ENCODE peak calls at places on chromosomes 1 and 21, in seven cellular contexts. Y, N, L, K, M, D and S are unnamed samples.

GRCh38 chr1:66070491-66070890 is 277.8 kb downstream of the PDE4B start:
- DNase-seq in Y (no peak), N (no peak), L (no peak), K (no peak), M (no peak), D (no peak), S (no peak)

GRCh38 chr1:33181038-33181861 is 593 bp downstream of the TRIM62 start:
- DNase-seq in Y (peak; percentile 20), N (peak; percentile 32), L (peak; percentile 29), K (peak; percentile 54), M (no peak), D (peak; percentile 82), S (peak; percentile 74)

GRCh38 chr1:9801909-9802308 is 21.9 kb downstream of the CLSTN1 start:
- DNase-seq in Y (no peak), N (no peak), L (no peak), K (no peak), M (no peak), D (no peak), S (no peak)

GRCh38 chr21:33441489-33442477 is 38.0 kb downstream of the TMEM50B start:
- DNase-seq in Y (peak; percentile 92), N (peak; percentile 59), L (no peak), K (peak; percentile 67), M (no peak), D (peak; percentile 93), S (peak; percentile 68)

GRCh38 chr1:231629132-231629531 is 2.5 kb downstream of the DISC1 start:
- DNase-seq in Y (peak; percentile 81), N (no peak), L (no peak), K (peak; percentile 75), M (no peak), D (no peak), S (peak; percentile 59)

GRCh38 chr1:44605904-44606615 is 68.2 kb downstream of the TMEM53 start:
- DNase-seq in Y (peak; percentile 21), N (no peak), L (no peak), K (no peak), M (peak; percentile 26), D (no peak), S (no peak)

GRCh38 chr21:31505975-31506374 is 153.5 kb upstream of the SOD1 start:
- DNase-seq in Y (no peak), N (no peak), L (peak; percentile 9), K (no peak), M (no peak), D (peak; percentile 71), S (no peak)

GRCh38 chr1:208269338-208269666 is 25.1 kb upstream of the PLXNA2 start:
- DNase-seq in Y (no peak), N (no peak), L (no peak), K (no peak), M (no peak), D (no peak), S (no peak)

GRCh38 chr1:112265946-112266345 is 130.1 kb upstream of the CTTNBP2NL start:
- DNase-seq in Y (no peak), N (no peak), L (no peak), K (no peak), M (no peak), D (no peak), S (no peak)

GRCh38 chr21:34834852-34835501 is 166.2 kb downstream of the CLIC6 start:
- DNase-seq in Y (no peak), N (no peak), L (no peak), K (no peak), M (no peak), D (peak; percentile 47), S (no peak)

GRCh38 chr1:66853379-66853778 is 52.3 kb upstream of the INSL5 start:
- DNase-seq in Y (no peak), N (no peak), L (no peak), K (no peak), M (no peak), D (no peak), S (no peak)

GRCh38 chr1:110608247-110608646 is 2.1 kb upstream of the KCNA2 start:
- DNase-seq in Y (no peak), N (no peak), L (no peak), K (no peak), M (no peak), D (no peak), S (no peak)

GRCh38 chr1:198679535-198680173 is 40.8 kb downstream of the PTPRC start:
- DNase-seq in Y (no peak), N (no peak), L (no peak), K (no peak), M (no peak), D (no peak), S (peak; percentile 72)

GRCh38 chr21:28516996-28517592 is 475.6 kb downstream of the LTN1 start:
- DNase-seq in Y (peak; percentile 54), N (peak; percentile 74), L (peak; percentile 61), K (peak; percentile 66), M (no peak), D (peak; percentile 55), S (peak; percentile 50)

GRCh38 chr21:33196956-33197374 is 32.8 kb upstream of the IFNAR2 start:
- DNase-seq in Y (peak; percentile 58), N (peak; percentile 78), L (peak; percentile 58), K (peak; percentile 60), M (peak; percentile 17), D (peak; percentile 86), S (no peak)

GRCh38 chr1:145962157-145963102 is 1.9 kb downstream of the ANKRD34A start:
- DNase-seq in Y (no peak), N (no peak), L (no peak), K (no peak), M (no peak), D (peak; percentile 73), S (peak; percentile 57)

GRCh38 chr1:197618065-197618464 is 157.2 kb downstream of the DENND1B start:
- DNase-seq in Y (no peak), N (no peak), L (no peak), K (no peak), M (no peak), D (no peak), S (no peak)

GRCh38 chr21:46100426-46100825 is 2.5 kb downstream of the COL6A2 start:
- DNase-seq in Y (no peak), N (no peak), L (no peak), K (peak; percentile 14), M (no peak), D (no peak), S (no peak)

GRCh38 chr21:38379171-38379570 is 119.1 kb downstream of the ERG start:
- DNase-seq in Y (peak; percentile 37), N (no peak), L (no peak), K (no peak), M (no peak), D (no peak), S (no peak)

GRCh38 chr1:208433086-208433485 is 188.9 kb upstream of the PLXNA2 start:
- DNase-seq in Y (peak; percentile 20), N (no peak), L (no peak), K (no peak), M (peak; percentile 12), D (no peak), S (no peak)

GRCh38 chr1:29649375-29650040 is 413.2 kb downstream of the PTPRU start:
- DNase-seq in Y (peak; percentile 64), N (no peak), L (no peak), K (peak; percentile 3), M (peak; percentile 69), D (peak; percentile 89), S (no peak)

GRCh38 chr1:39061951-39062350 is 35.8 kb downstream of the NDUFS5 start:
- DNase-seq in Y (no peak), N (no peak), L (no peak), K (no peak), M (no peak), D (no peak), S (no peak)

GRCh38 chr1:74464037-74464436 is 48.4 kb downstream of the LRRC53 start:
- DNase-seq in Y (no peak), N (no peak), L (no peak), K (no peak), M (no peak), D (no peak), S (no peak)

GRCh38 chr1:235069577-235070563 is 58.8 kb downstream of the TOMM20 start:
- DNase-seq in Y (peak; percentile 99), N (peak; percentile 92), L (no peak), K (peak; percentile 89), M (peak; percentile 78), D (peak; percentile 91), S (peak; percentile 82)

GRCh38 chr1:53984701-53985100 is 33.3 kb downstream of the LDLRAD1 start:
- DNase-seq in Y (no peak), N (no peak), L (no peak), K (no peak), M (no peak), D (no peak), S (no peak)

GRCh38 chr21:33071878-33072306 is 2.0 kb downstream of the OLIG1 start:
- DNase-seq in Y (no peak), N (no peak), L (no peak), K (no peak), M (no peak), D (no peak), S (no peak)

GRCh38 chr1:41322835-41323234 is 38.4 kb upstream of the FOXO6 start:
- DNase-seq in Y (no peak), N (peak; percentile 83), L (peak; percentile 28), K (peak; percentile 33), M (no peak), D (peak; percentile 33), S (no peak)

GRCh38 chr1:245537992-245538391 is 383.2 kb downstream of the KIF26B start:
- DNase-seq in Y (no peak), N (no peak), L (no peak), K (no peak), M (no peak), D (no peak), S (no peak)

GRCh38 chr1:15128520-15129313 is 24.8 kb upstream of the TMEM51 start:
- DNase-seq in Y (peak; percentile 56), N (peak; percentile 94), L (peak; percentile 64), K (peak; percentile 80), M (peak; percentile 62), D (peak; percentile 71), S (peak; percentile 75)

GRCh38 chr1:90989990-90990389 is 31.8 kb downstream of the ZNF644 start:
- DNase-seq in Y (no peak), N (no peak), L (no peak), K (no peak), M (no peak), D (no peak), S (no peak)

GRCh38 chr1:212179394-212180076 is 105.7 kb upstream of the PPP2R5A start:
- DNase-seq in Y (peak; percentile 100), N (no peak), L (no peak), K (no peak), M (peak; percentile 47), D (no peak), S (no peak)

GRCh38 chr21:32772281-32773047 is 909 bp upstream of the PAXBP1 start:
- DNase-seq in Y (peak; percentile 35), N (peak; percentile 18), L (peak; percentile 41), K (peak; percentile 59), M (no peak), D (peak; percentile 33), S (peak; percentile 48)

GRCh38 chr1:156422602-156423091 is 53.6 kb downstream of the RHBG start:
- DNase-seq in Y (peak; percentile 42), N (no peak), L (no peak), K (no peak), M (no peak), D (no peak), S (no peak)

GRCh38 chr21:31157756-31158155 is 119.5 kb upstream of the KRTAP19-8 start:
- DNase-seq in Y (peak; percentile 43), N (no peak), L (no peak), K (no peak), M (no peak), D (no peak), S (no peak)

GRCh38 chr1:30868833-30869435 is 39.6 kb downstream of the SDC3 start:
- DNase-seq in Y (no peak), N (no peak), L (no peak), K (no peak), M (no peak), D (no peak), S (no peak)

GRCh38 chr1:200846421-200846820 is 26.4 kb upstream of the GPR25 start:
- DNase-seq in Y (no peak), N (no peak), L (no peak), K (no peak), M (no peak), D (no peak), S (no peak)

GRCh38 chr21:42640486-42640885 is 12.9 kb upstream of the PDE9A start:
- DNase-seq in Y (peak; percentile 10), N (no peak), L (no peak), K (peak; percentile 90), M (no peak), D (no peak), S (no peak)

GRCh38 chr1:203698144-203698543 is 66.8 kb upstream of the LAX1 start:
- DNase-seq in Y (no peak), N (no peak), L (no peak), K (no peak), M (no peak), D (no peak), S (no peak)